ENCODE peak calls at places on chromosomes 3 and 15, in six cellular contexts. O, R, D, T, B and G are unnamed samples.
A peak's percentile ranks its signal among the peaks of the same experiment; 100 is the strongest.

GRCh38 chr3:193865879-193866480 is 270.0 kb upstream of the HES1 start:
- DNase-seq in O (no peak), R (no peak), T (no peak), B (no peak), D (no peak), G (no peak)

GRCh38 chr3:107284570-107284969 is 92.7 kb upstream of the CCDC54 start:
- DNase-seq in B (no peak), O (no peak), D (no peak), T (no peak), R (no peak), G (no peak)

GRCh38 chr15:70466895-70467529 is 296.3 kb downstream of the UACA start:
- DNase-seq in R (peak; percentile 58), O (peak; percentile 74), B (peak; percentile 74), D (peak; percentile 68), T (no peak), G (no peak)

GRCh38 chr15:50260969-50261496 is 4.5 kb downstream of the HDC start:
- DNase-seq in B (no peak), O (no peak), R (no peak), T (no peak), D (no peak), G (no peak)

GRCh38 chr3:86914651-86915050 is 76.3 kb downstream of the VGLL3 start:
- DNase-seq in R (no peak), T (no peak), O (no peak), D (no peak), B (no peak), G (no peak)

GRCh38 chr3:69499899-69500316 is 114.0 kb upstream of the FRMD4B start:
- DNase-seq in B (peak; percentile 82), T (peak; percentile 87), R (no peak), O (peak; percentile 72), D (peak; percentile 63), G (peak; percentile 26)

GRCh38 chr3:65425880-65426279 is 612.8 kb downstream of the MAGI1 start:
- DNase-seq in B (no peak), R (no peak), T (no peak), D (no peak), O (no peak), G (no peak)

GRCh38 chr3:79367066-79367465 is 400.7 kb downstream of the ROBO1 start:
- DNase-seq in O (no peak), D (no peak), T (no peak), B (no peak), R (no peak), G (no peak)

GRCh38 chr15:40415226-40415625 is 9.6 kb downstream of the IVD start:
- DNase-seq in R (no peak), D (no peak), B (no peak), T (no peak), O (no peak), G (no peak)

GRCh38 chr15:40413036-40413435 is 7.4 kb downstream of the IVD start:
- DNase-seq in B (no peak), R (no peak), O (no peak), T (no peak), D (no peak), G (no peak)

GRCh38 chr15:40414816-40415215 is 9.2 kb downstream of the IVD start:
- DNase-seq in D (no peak), B (no peak), T (no peak), O (no peak), R (no peak), G (no peak)

GRCh38 chr15:40418126-40418525 is 12.5 kb downstream of the IVD start:
- DNase-seq in D (no peak), B (no peak), O (no peak), R (no peak), T (no peak), G (no peak)

GRCh38 chr15:40416056-40416455 is 10.5 kb downstream of the IVD start:
- DNase-seq in T (no peak), D (no peak), O (no peak), R (no peak), B (no peak), G (no peak)
- H3K4me1 ChIP-seq in T (peaks cover 9% of the 10 kb centered on the region), D (peaks cover 12% of the 10 kb centered on the region), O (peaks cover 9% of the 10 kb centered on the region), R (no peaks in the 10 kb centered on the region), B (peaks cover 10% of the 10 kb centered on the region), G (peaks cover 4% of the 10 kb centered on the region)

GRCh38 chr3:61903931-61904657 is 342.7 kb downstream of the PTPRG start:
- DNase-seq in O (no peak), B (no peak), T (no peak), D (peak; percentile 35), R (no peak), G (no peak)

GRCh38 chr3:61912158-61912557 is 350.8 kb downstream of the PTPRG start:
- DNase-seq in D (no peak), R (no peak), T (no peak), B (no peak), O (no peak), G (no peak)

GRCh38 chr3:61910732-61911131 is 349.4 kb downstream of the PTPRG start:
- DNase-seq in O (no peak), D (no peak), R (no peak), B (no peak), T (no peak), G (no peak)

GRCh38 chr3:61907210-61907609 is 345.8 kb downstream of the PTPRG start:
- DNase-seq in B (no peak), T (no peak), R (no peak), D (no peak), O (no peak), G (no peak)

DNA sequence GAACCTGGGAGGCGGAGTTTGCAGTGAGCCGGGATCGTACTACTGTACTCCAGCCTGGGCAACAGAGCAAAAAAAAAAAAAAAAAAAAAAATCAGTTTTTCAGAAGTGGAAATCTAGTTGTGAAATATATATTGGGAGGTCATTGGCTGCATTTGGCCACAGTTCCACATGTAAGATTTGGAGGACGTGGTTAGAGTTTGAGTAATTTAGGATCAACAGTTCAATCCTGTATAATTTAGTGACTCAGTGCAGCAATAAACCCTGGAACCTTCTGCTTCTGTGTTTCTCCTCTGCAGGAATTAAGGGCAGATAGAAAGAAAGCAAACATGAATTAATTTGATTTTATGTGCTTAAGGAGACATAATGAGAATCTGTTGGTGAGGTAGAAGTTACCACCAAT is 347.0 kb downstream of the PTPRG start:
- DNase-seq in B (no peak), D (no peak), T (no peak), R (no peak), O (no peak), G (no peak)
- H3K4me1 ChIP-seq in B (peaks cover 39% of the 10 kb centered on the region), D (peaks cover 51% of the 10 kb centered on the region), T (peaks cover 19% of the 10 kb centered on the region), R (no peaks in the 10 kb centered on the region), O (peaks cover 26% of the 10 kb centered on the region), G (peaks cover 39% of the 10 kb centered on the region)

GRCh38 chr15:76235186-76235826 is 76.0 kb downstream of the ETFA start:
- DNase-seq in R (peak; percentile 40), O (no peak), T (no peak), D (no peak), B (no peak), G (no peak)

GRCh38 chr15:76239786-76240185 is 71.5 kb downstream of the ETFA start:
- DNase-seq in B (no peak), D (no peak), O (no peak), R (no peak), T (no peak), G (no peak)

GRCh38 chr15:76234337-76234889 is 76.9 kb downstream of the ETFA start:
- DNase-seq in R (no peak), D (no peak), T (no peak), B (no peak), O (no peak), G (no peak)

GRCh38 chr15:76236350-76236749 is 74.9 kb downstream of the ETFA start:
- DNase-seq in R (no peak), D (no peak), O (no peak), T (no peak), B (no peak), G (no peak)
- H3K4me1 ChIP-seq in R (no peaks in the 10 kb centered on the region), D (no peaks in the 10 kb centered on the region), O (no peaks in the 10 kb centered on the region), T (peaks cover 13% of the 10 kb centered on the region), B (no peaks in the 10 kb centered on the region), G (no peaks in the 10 kb centered on the region)

GRCh38 chr15:72077950-72078349 is 40.0 kb downstream of the MYO9A start:
- DNase-seq in R (no peak), O (no peak), D (no peak), T (no peak), B (no peak), G (no peak)
- H3K4me1 ChIP-seq in R (no peaks in the 10 kb centered on the region), O (no peaks in the 10 kb centered on the region), D (peaks cover 17% of the 10 kb centered on the region), T (no peaks in the 10 kb centered on the region), B (peaks cover 17% of the 10 kb centered on the region), G (peaks cover 4% of the 10 kb centered on the region)

DNA sequence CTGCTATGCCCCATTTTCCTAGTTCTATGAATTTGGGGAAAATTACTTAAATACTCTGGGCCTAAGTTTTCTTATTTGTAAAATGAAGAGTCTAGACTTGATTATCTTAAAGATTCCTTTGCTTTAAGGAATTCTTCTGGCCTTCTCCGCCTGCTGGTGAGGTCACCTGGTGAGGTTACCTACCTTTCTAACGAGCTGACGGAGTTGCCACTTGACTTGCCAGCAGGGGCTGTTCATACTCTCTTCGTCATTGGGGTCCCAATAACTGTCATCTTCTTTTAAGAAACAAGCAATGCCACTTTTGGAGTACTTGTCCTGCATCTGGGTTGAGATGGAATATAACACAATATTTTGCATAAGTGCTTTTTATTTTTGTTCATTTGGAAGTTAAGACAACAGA is 8.6 kb downstream of the TNFSF10 start:
- DNase-seq in B (no peak), T (no peak), O (no peak), D (no peak), R (no peak), G (no peak)
- H3K4me1 ChIP-seq in B (peaks cover 17% of the 10 kb centered on the region), T (peaks cover 66% of the 10 kb centered on the region), O (peaks cover 71% of the 10 kb centered on the region), D (peaks cover 80% of the 10 kb centered on the region), R (peaks cover 77% of the 10 kb centered on the region), G (no peaks in the 10 kb centered on the region)

DNA sequence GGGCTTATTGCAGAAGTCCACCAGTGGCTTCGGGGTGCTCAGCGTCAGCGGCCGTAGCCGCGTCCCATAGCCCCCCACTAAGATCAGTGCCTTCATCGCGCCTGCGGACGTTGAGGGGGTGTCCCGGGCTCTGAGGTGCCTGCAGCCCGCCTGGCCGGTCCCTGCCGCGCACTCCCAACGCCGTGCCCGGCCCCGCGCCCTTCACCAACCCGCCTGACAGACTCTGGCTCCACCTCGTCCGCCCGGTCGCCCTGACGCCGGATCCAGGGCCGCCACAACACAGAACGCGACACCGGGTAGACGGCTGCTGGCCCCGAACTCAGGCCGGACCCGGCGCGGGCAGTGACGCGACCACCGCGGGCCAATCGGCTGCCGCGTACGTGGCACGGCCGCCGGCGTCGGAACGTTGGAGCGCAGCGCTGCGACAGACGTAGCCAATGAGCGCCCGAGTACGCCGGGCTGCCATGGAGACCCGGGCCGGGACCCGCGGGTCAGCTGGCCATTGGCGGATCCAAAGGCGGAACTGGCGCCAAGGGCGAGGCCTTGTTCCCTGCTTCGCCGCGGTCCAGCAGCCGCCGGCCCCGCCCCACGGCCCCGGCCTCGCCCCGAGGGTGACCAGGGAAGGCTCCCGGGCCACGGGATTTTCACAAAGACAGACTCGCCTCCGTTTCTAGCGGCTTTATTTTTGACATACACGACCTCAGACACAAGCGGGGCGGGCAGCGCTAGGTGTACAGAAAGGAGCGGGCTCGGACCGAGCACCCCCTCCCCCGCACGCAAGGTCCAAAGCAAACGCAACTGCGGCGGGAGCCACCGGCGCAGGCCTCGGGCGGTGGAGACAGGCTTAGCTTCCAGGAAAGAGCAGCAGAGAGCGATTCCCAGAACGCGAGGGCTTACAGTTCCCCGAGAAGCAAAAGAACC is at the start of gene GMPPB:
- DNase-seq in T (peak; percentile 99), D (peak; percentile 99), B (peak; percentile 99), O (peak; percentile 99), R (peak; percentile 87), G (peak; percentile 97)
- H3K4me1 ChIP-seq in T (peaks cover 46% of the 10 kb centered on the region), D (peaks cover 27% of the 10 kb centered on the region), B (peaks cover 37% of the 10 kb centered on the region), O (peaks cover 23% of the 10 kb centered on the region), R (peaks cover 11% of the 10 kb centered on the region), G (peaks cover 20% of the 10 kb centered on the region)

GRCh38 chr15:67098768-67099282 is 33.4 kb downstream of the SMAD3 start:
- DNase-seq in R (no peak), D (no peak), B (no peak), O (no peak), T (no peak), G (no peak)
- H3K4me1 ChIP-seq in R (peaks cover 66% of the 10 kb centered on the region), D (peaks cover 56% of the 10 kb centered on the region), B (peaks cover 18% of the 10 kb centered on the region), O (peaks cover 48% of the 10 kb centered on the region), T (peaks cover 62% of the 10 kb centered on the region), G (peaks cover 18% of the 10 kb centered on the region)